ENCODE peak calls at places on chromosomes 5 and 9, in seven cellular contexts. X, V, C, J, M, N and H are unnamed samples.

GRCh38 chr5:56610093-56610698 is 205.2 kb upstream of the MAP3K1 start:
- DNase-seq in X (no peak), V (no peak), C (no peak), J (no peak), M (no peak), N (no peak), H (no peak)

GRCh38 chr5:111830333-111830732 is 73.3 kb upstream of the NREP start:
- DNase-seq in X (no peak), V (no peak), C (no peak), J (no peak), M (no peak), N (no peak), H (no peak)

GRCh38 chr5:64144429-64145215 is 21.0 kb upstream of the RNF180 start:
- DNase-seq in X (no peak), V (no peak), C (no peak), J (no peak), M (no peak), N (no peak), H (no peak)

GRCh38 chr9:137141050-137141810 is 2.3 kb downstream of the GRIN1 start:
- DNase-seq in X (no peak), V (no peak), C (no peak), J (no peak), M (no peak), N (no peak), H (no peak)

GRCh38 chr9:110455860-110456259 is 118.2 kb upstream of the TXNDC8 start:
- DNase-seq in X (no peak), V (no peak), C (no peak), J (no peak), M (no peak), N (no peak), H (no peak)

GRCh38 chr5:7728076-7728475 is 122.9 kb downstream of the CFAP90 start:
- DNase-seq in X (no peak), V (no peak), C (no peak), J (no peak), M (peak; percentile 17), N (no peak), H (no peak)

GRCh38 chr9:121373401-121373769 is 3.3 kb upstream of the STOM start:
- DNase-seq in X (no peak), V (no peak), C (no peak), J (no peak), M (no peak), N (no peak), H (no peak)

GRCh38 chr5:8842906-8843590 is 702.8 kb downstream of the SEMA5A start:
- DNase-seq in X (no peak), V (no peak), C (no peak), J (no peak), M (peak; percentile 35), N (no peak), H (no peak)

GRCh38 chr5:97854871-97855762 is 672.1 kb upstream of the RIOK2 start:
- DNase-seq in X (no peak), V (no peak), C (no peak), J (no peak), M (no peak), N (no peak), H (no peak)

GRCh38 chr5:92145852-92146251 is 762.7 kb upstream of the ARRDC3 start:
- DNase-seq in X (no peak), V (no peak), C (no peak), J (no peak), M (no peak), N (no peak), H (no peak)
- TF ChIP-seq EP300 in X (no peak), V (no peak), C (no peak), J (no peak), M (no peak), N (no peak), H (no peak)

GRCh38 chr5:17620627-17621026 is 10.4 kb downstream of the TAF11L12 start:
- DNase-seq in X (peak; percentile 4), V (no peak), C (peak; percentile 52), J (no peak), M (no peak), N (no peak), H (no peak)
- TF ChIP-seq CTCF in X (peak; percentile 9), V (no peak), C (peak; percentile 49), J (no peak), M (no peak), N (no peak), H (no peak)

GRCh38 chr5:107542428-107542827 is 128.3 kb downstream of the EFNA5 start:
- DNase-seq in X (peak; percentile 86), V (peak; percentile 52), C (no peak), J (peak; percentile 92), M (peak; percentile 80), N (peak; percentile 68), H (peak; percentile 44)
- TF ChIP-seq EP300 in X (peak; percentile 67), V (no peak), C (no peak), J (no peak), M (no peak), N (no peak), H (no peak)

DNA sequence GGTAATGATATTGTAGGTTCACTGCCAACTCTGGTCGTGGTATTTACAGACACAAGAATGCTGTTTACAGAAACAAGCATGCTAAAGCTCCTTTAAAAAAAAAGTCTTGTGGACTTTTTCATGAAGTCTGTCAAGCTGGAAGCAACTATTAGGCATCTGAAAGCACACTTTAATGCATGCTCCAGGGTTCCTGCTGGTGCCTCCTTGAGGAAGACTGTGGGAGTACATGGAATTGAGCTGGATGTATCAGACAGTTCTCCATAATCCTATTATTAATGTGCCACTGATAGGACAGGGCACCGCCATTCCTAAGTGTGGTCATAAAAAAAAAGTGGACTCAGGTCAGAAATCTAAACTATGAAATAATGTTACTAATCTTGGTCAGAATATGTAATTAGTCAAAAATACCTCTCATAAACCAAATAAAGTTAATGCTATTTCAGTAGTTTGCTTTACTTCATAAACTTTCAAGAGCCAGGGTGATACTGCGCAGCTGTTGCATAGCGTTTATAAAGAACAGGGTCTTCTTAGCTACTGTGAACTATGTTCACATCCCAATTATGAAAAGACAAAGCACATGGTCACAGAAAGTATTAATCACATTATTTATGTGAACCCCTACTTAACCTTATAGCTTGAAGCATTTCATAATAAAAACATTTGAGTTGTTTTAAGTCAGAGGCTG is 390.8 kb upstream of the PTGER4 start:
- DNase-seq in X (no peak), V (no peak), C (no peak), J (no peak), M (no peak), N (no peak), H (no peak)
- TF ChIP-seq CTCF in X (no peak), V (no peak), C (no peak), J (no peak), M (no peak), N (no peak), H (no peak)